ENCODE peak calls at places on chromosome 21, in four cellular contexts. C is NCI-H146, K is AG09319, Q is iris pigment epithelial cell. J is an unnamed sample.

GRCh38 chr21:37461494-37461893 is 94.9 kb downstream of the DYRK1A start:
- DNase-seq in C (no peak), K (no peak), Q (peak; percentile 50), J (no peak)

GRCh38 chr21:43942201-43942600 is 69.9 kb upstream of the TRAPPC10 start:
- DNase-seq in C (no peak), K (no peak), Q (no peak), J (no peak)

GRCh38 chr21:46421756-46422555 is 36.7 kb upstream of the DIP2A start:
- DNase-seq in C (no peak), K (no peak), Q (no peak), J (no peak)

GRCh38 chr21:45999581-46000181 is 18.1 kb downstream of the COL6A1 start:
- DNase-seq in C (no peak), K (no peak), Q (no peak), J (no peak)

GRCh38 chr21:29640233-29640554 is 299.6 kb downstream of the GRIK1 start:
- DNase-seq in C (no peak), K (no peak), Q (no peak), J (no peak)

GRCh38 chr21:42868196-42868595 is 11.1 kb downstream of the WDR4 start:
- DNase-seq in C (no peak), K (no peak), Q (no peak), J (no peak)

GRCh38 chr21:39384674-39385298 is 35.9 kb upstream of the HMGN1 start:
- DNase-seq in C (no peak), K (no peak), Q (peak; percentile 38), J (no peak)

GRCh38 chr21:30255679-30256078 is 27.1 kb downstream of the KRTAP24-1 start:
- DNase-seq in C (no peak), K (no peak), Q (no peak), J (no peak)

GRCh38 chr21:45640001-45640887 is 3.3 kb upstream of the PCBP3 start:
- DNase-seq in C (no peak), K (no peak), Q (no peak), J (no peak)

GRCh38 chr21:39153373-39153772 is 29.9 kb downstream of the PSMG1 start:
- DNase-seq in C (no peak), K (no peak), Q (peak; percentile 28), J (no peak)

GRCh38 chr21:37368536-37369279 is 2.1 kb downstream of the DYRK1A start:
- DNase-seq in C (no peak), K (no peak), Q (peak; percentile 46), J (no peak)

GRCh38 chr21:37146320-37147225 is 73.5 kb downstream of the TTC3 start:
- DNase-seq in C (no peak), K (no peak), Q (peak; percentile 34), J (no peak)

GRCh38 chr21:46183910-46184624 is at the start of gene SPATC1L:
- DNase-seq in C (no peak), K (no peak), Q (peak; percentile 80), J (peak; percentile 37)

J was measured in non-pigmented ciliary epithelial cell.